ENCODE peak calls at places on chromosome 14, in nine cellular contexts. E is A549; L is A673; F is pancreas; H is body of pancreas; Z is HAP-1; I is mucosa of descending colon; U is lower lobe of right lung; C is CD4-positive, CD25-positive, alpha-beta regulatory T cell. J is an unnamed sample. For H3K9me3, the result is how much of the 10 kb centered on the place peaks cover.

GRCh38 chr14:77000340-77001235 is 27.9 kb downstream of the IRF2BPL start:
- DNase-seq in E (no peak), L (peak), F (peak), H (no peak), Z (peak), I (no peak), U (no peak), C (no peak), J (no peak)

GRCh38 chr14:52043690-52044089 is 25.2 kb downstream of the NID2 start:
- DNase-seq in E (peak), L (no peak), F (no peak), H (peak), Z (peak), I (no peak), U (no peak), C (no peak), J (peak)

GRCh38 chr14:70086685-70087379 is 101.9 kb downstream of the SLC8A3 start:
- DNase-seq in E (peak), L (peak), F (no peak), H (peak), Z (peak), I (no peak), U (no peak), C (no peak), J (no peak)

GRCh38 chr14:75238728-75239455 is 39.7 kb upstream of the FOS start:
- DNase-seq in E (peak), L (peak), F (peak), H (no peak), Z (no peak), I (no peak), U (no peak), C (no peak), J (no peak)

GRCh38 chr14:37588956-37589737 is 5.9 kb downstream of the FOXA1 start:
- DNase-seq in E (peak), L (no peak), F (no peak), H (no peak), Z (peak), I (no peak), U (no peak), C (no peak), J (no peak)

GRCh38 chr14:91413547-91414474 is 3.8 kb downstream of the CCDC88C start:
- DNase-seq in E (no peak), L (no peak), F (peak), H (peak), Z (no peak), I (peak), U (peak), C (peak), J (peak)

GRCh38 chr14:84254205-84254788 is 1275.6 kb upstream of the FLRT2 start:
- DNase-seq in E (no peak), L (peak), F (no peak), H (no peak), Z (peak), I (no peak), U (no peak), C (no peak), J (no peak)

GRCh38 chr14:64628940-64629403 is 75.3 kb upstream of the PLEKHG3 start:
- DNase-seq in E (peak), L (no peak), F (no peak), H (no peak), Z (no peak), I (no peak), U (no peak), C (no peak), J (no peak)

GRCh38 chr14:104872469-104873341 is 7.6 kb downstream of the CEP170B start:
- DNase-seq in E (no peak), L (no peak), F (no peak), H (no peak), Z (no peak), I (peak), U (peak), C (no peak), J (no peak)

GRCh38 chr14:68939893-68940613 is 39.0 kb downstream of the ACTN1 start:
- DNase-seq in E (peak), L (peak), F (peak), H (peak), Z (peak), I (peak), U (no peak), C (no peak), J (no peak)

GRCh38 chr14:72332054-72332453 is 399.8 kb downstream of the RGS6 start:
- DNase-seq in E (no peak), L (peak), F (peak), H (no peak), Z (no peak), I (no peak), U (no peak), C (no peak), J (no peak)

GRCh38 chr14:105908006-105908405 is 381.6 kb downstream of the TMEM121 start:
- DNase-seq in E (no peak), L (no peak), F (no peak), H (no peak), Z (no peak), I (no peak), U (no peak), C (no peak), J (no peak)
- H3K9me3 ChIP-seq in E (under half), L (under half), F (under half), H (under half), Z (under half), I (under half), U (under half), C (under half), J (under half)

DNA sequence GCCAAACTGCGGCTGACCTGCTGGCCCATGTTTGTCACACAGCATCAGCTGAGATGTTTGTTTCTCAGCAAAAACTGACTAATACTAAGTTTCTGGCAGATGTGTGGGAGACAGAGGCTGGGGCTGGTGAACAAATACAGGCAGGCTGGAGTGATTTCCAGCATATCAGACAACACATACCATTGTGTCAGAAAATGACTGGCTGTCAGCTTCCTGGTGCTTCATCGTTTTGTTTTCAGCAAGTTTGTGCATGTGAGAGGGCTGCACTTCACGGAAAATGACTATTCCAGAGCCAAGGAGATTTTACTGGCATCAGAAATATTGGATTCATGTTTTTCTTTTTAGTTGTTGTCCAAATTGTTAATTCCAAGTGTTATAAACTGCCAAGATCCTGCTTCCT is 145.8 kb downstream of the GALC start:
- DNase-seq in E (no peak), L (no peak), F (no peak), H (no peak), Z (no peak), I (no peak), U (no peak), C (no peak), J (no peak)
- H3K9me3 ChIP-seq in E (under half), L (under half), F (under half), H (under half), Z (under half), I (under half), U (under half), C (under half), J (under half)

GRCh38 chr14:100320157-100320856 is 2.8 kb upstream of the SLC25A47 start:
- DNase-seq in E (no peak), L (no peak), F (no peak), H (no peak), Z (no peak), I (no peak), U (no peak), C (no peak), J (no peak)
- H3K9me3 ChIP-seq in E (under half), L (under half), F (under half), H (under half), Z (under half), I (under half), U (under half), C (under half), J (under half)

GRCh38 chr14:101055106-101055662 is 151.7 kb upstream of the RTL1 start:
- DNase-seq in E (no peak), L (no peak), F (no peak), H (no peak), Z (no peak), I (peak), U (no peak), C (no peak), J (no peak)
- H3K9me3 ChIP-seq in E (under half), L (under half), F (under half), H (under half), Z (under half), I (under half), U (under half), C (under half), J (under half)

GRCh38 chr14:25820368-25820767 is 770.4 kb upstream of the STXBP6 start:
- DNase-seq in E (no peak), L (no peak), F (no peak), H (no peak), Z (no peak), I (no peak), U (no peak), C (no peak), J (no peak)
- H3K9me3 ChIP-seq in E (under half), L (under half), F (under half), H (under half), Z (under half), I (under half), U (under half), C (under half), J (under half)

DNA sequence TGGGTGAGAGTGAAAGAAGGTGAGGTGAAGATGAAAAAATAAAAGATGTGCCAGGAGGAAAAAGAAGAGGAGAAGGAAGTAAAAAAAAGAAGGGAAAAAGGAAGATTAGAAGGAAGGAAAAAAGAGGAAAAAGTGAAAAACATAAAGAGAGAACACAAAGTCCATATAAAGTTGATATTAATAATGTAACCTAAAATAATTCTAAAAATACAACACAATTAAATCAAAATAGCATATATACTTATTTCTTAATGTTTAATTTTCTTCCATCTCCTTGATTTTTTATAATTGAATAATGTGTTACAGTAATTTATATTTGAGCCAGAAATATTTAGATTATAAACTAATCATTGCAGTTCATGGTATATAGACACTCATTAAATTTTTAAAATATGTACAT is 124.4 kb upstream of the NOVA1 start:
- DNase-seq in E (no peak), L (no peak), F (no peak), H (no peak), Z (no peak), I (no peak), U (no peak), C (no peak), J (no peak)
- H3K9me3 ChIP-seq in E (under half), L (under half), F (under half), H (under half), Z (under half), I (under half), U (under half), C (under half), J (under half)

DNA sequence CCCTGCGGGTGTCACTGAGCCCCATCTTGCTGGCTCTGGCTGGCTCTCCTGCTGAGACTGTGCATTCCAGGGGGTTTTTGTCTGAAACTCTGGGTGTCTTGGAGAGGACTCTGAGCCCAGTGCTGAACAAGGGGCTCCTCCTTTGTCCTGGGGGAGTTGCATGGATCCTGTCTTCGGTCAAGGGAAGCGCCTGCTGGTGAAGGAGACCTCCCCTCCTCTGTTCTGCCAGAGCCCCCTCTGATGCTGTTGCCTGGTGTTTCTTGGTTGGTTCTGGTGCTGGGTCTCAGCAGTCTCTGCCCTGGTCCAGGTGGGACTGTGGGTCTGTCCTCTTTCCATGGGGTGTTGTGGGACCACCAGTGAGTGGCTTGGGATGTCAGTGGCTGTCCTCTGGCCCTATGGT is 380.9 kb downstream of the TMEM121 start:
- DNase-seq in E (no peak), L (no peak), F (no peak), H (no peak), Z (no peak), I (no peak), U (no peak), C (no peak), J (no peak)
- H3K9me3 ChIP-seq in E (under half), L (under half), F (under half), H (under half), Z (under half), I (under half), U (under half), C (under half), J (under half)

GRCh38 chr14:26204362-26204953 is 393.4 kb downstream of the NOVA1 start:
- DNase-seq in E (no peak), L (no peak), F (no peak), H (no peak), Z (no peak), I (no peak), U (no peak), C (no peak), J (no peak)

GRCh38 chr14:26199599-26200370 is 398.0 kb downstream of the NOVA1 start:
- DNase-seq in E (no peak), L (no peak), F (no peak), H (no peak), Z (no peak), I (no peak), U (no peak), C (no peak), J (no peak)

GRCh38 chr14:26194816-26195215 is 403.0 kb downstream of the NOVA1 start:
- DNase-seq in E (no peak), L (no peak), F (no peak), H (no peak), Z (no peak), I (no peak), U (no peak), C (no peak), J (no peak)

GRCh38 chr14:26200675-26201074 is 397.2 kb downstream of the NOVA1 start:
- DNase-seq in E (no peak), L (no peak), F (no peak), H (no peak), Z (no peak), I (no peak), U (no peak), C (no peak), J (no peak)

DNA sequence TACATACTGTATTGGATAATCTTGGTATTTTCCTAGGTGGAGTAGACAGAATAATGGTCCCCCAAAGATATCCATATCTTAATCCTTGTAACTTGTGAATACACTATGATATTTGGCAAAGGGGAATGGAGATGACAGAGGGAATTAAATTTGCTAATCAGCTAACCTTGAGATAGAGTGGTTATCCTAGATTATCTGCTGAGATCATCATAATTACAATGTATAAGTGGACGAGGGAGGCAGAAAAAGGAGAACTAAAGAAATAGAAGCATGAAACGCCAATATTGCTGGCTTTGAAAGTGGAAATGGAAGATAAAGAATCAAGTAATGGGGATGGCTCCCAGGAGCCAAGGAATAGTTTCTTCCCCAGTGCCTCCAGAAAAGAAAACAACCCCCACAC is 398.7 kb downstream of the NOVA1 start:
- DNase-seq in E (no peak), L (no peak), F (no peak), H (no peak), Z (no peak), I (no peak), U (no peak), C (no peak), J (no peak)
- H3K9me3 ChIP-seq in E (under half), L (under half), F (under half), H (under half), Z (under half), I (under half), U (under half), C (under half), J (under half)

GRCh38 chr14:25508845-25509244 is 458.9 kb upstream of the STXBP6 start:
- DNase-seq in E (no peak), L (no peak), F (no peak), H (no peak), Z (no peak), I (no peak), U (no peak), C (no peak), J (no peak)
- H3K9me3 ChIP-seq in E (under half), L (under half), F (under half), H (under half), Z (under half), I (under half), U (under half), C (under half), J (under half)

GRCh38 chr14:98591161-98591560 is 680.8 kb downstream of the BCL11B start:
- DNase-seq in E (no peak), L (no peak), F (no peak), H (no peak), Z (no peak), I (no peak), U (no peak), C (no peak), J (no peak)

GRCh38 chr14:98593361-98593761 is 678.6 kb downstream of the BCL11B start:
- DNase-seq in E (no peak), L (no peak), F (no peak), H (no peak), Z (no peak), I (no peak), U (no peak), C (no peak), J (no peak)

GRCh38 chr14:98594156-98594555 is 677.8 kb downstream of the BCL11B start:
- DNase-seq in E (no peak), L (no peak), F (no peak), H (no peak), Z (no peak), I (no peak), U (no peak), C (no peak), J (no peak)

GRCh38 chr14:98598576-98598975 is 673.4 kb downstream of the BCL11B start:
- DNase-seq in E (no peak), L (no peak), F (no peak), H (no peak), Z (no peak), I (no peak), U (no peak), C (no peak), J (no peak)

DNA sequence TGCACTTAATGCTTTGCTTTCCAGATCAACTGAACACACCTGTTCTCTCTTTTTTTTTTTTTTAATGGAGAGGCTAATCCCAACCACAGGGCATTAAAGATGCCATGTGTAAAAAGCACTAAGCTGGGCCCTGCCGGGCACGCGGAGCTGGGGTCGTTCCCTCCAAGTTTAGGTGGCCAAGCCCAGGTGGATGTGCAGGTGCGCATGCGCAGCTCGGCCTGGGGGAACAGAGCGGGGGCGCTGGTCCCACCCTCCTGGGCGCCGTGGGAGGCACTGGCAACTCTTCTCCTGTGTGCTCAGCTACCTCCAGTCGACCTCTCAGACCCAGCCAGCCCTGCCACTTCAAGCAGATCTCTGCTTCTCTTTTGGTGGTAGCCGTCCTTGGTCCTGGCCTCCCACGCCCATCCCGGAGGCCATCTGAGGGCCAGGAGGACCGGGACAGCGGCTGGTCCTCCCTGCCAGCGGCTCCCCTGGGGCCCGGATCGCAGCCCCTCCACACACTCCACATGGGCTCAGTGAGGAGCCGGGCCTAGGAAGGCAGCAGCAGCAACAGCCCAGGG is 679.3 kb downstream of the BCL11B start:
- DNase-seq in E (no peak), L (no peak), F (no peak), H (no peak), Z (no peak), I (no peak), U (no peak), C (no peak), J (no peak)
- H3K9me3 ChIP-seq in E (under half), L (under half), F (under half), H (under half), Z (under half), I (under half), U (under half), C (under half), J (under half)